ENCODE peak calls at places on chromosomes 6 and 20, in six cellular contexts. One of them, this sample, is unnamed.

GRCh38 chr6:37141291-37142046 is 28.5 kb upstream of the PIM1 start:
- DNase-seq in tibial nerve: no peak
- DNase-seq in HepG2: no peak
- DNase-seq in GM12892: no peak
- DNase-seq in right lobe of liver: peak
- DNase-seq in thyroid gland: no peak
- DNase-seq in this sample: peak

GRCh38 chr20:58209652-58210397 is 18.6 kb downstream of the ANKRD60 start:
- DNase-seq in tibial nerve: peak
- DNase-seq in HepG2: peak
- DNase-seq in GM12892: peak
- DNase-seq in right lobe of liver: peak
- DNase-seq in thyroid gland: peak
- DNase-seq in this sample: peak

GRCh38 chr6:158168054-158168303 is at the start of gene SERAC1:
- DNase-seq in tibial nerve: no peak
- DNase-seq in HepG2: no peak
- DNase-seq in GM12892: no peak
- DNase-seq in right lobe of liver: no peak
- DNase-seq in thyroid gland: no peak
- DNase-seq in this sample: no peak

GRCh38 chr20:41119593-41120561 is 17.5 kb upstream of the PLCG1 start:
- DNase-seq in tibial nerve: no peak
- DNase-seq in HepG2: peak
- DNase-seq in GM12892: no peak
- DNase-seq in right lobe of liver: no peak
- DNase-seq in thyroid gland: no peak
- DNase-seq in this sample: no peak

GRCh38 chr6:164042212-164042611 is 627.7 kb downstream of the QKI start:
- DNase-seq in tibial nerve: no peak
- DNase-seq in HepG2: no peak
- DNase-seq in GM12892: no peak
- DNase-seq in right lobe of liver: no peak
- DNase-seq in thyroid gland: no peak
- DNase-seq in this sample: no peak

GRCh38 chr20:36214684-36215256 is 21.5 kb upstream of the AAR2 start:
- DNase-seq in tibial nerve: no peak
- DNase-seq in HepG2: peak
- DNase-seq in GM12892: peak
- DNase-seq in right lobe of liver: no peak
- DNase-seq in thyroid gland: no peak
- DNase-seq in this sample: no peak

GRCh38 chr20:13392391-13392790 is 171.3 kb downstream of the ISM1 start:
- DNase-seq in tibial nerve: no peak
- DNase-seq in HepG2: no peak
- DNase-seq in GM12892: no peak
- DNase-seq in right lobe of liver: no peak
- DNase-seq in thyroid gland: no peak
- DNase-seq in this sample: no peak

GRCh38 chr6:31400467-31401289 is 2.7 kb upstream of the MICA start:
- DNase-seq in tibial nerve: peak
- DNase-seq in HepG2: peak
- DNase-seq in GM12892: no peak
- DNase-seq in right lobe of liver: peak
- DNase-seq in thyroid gland: peak
- DNase-seq in this sample: peak

GRCh38 chr20:51643390-51643789 is 100.9 kb upstream of the NFATC2 start:
- DNase-seq in tibial nerve: no peak
- DNase-seq in HepG2: no peak
- DNase-seq in GM12892: no peak
- DNase-seq in right lobe of liver: no peak
- DNase-seq in thyroid gland: no peak
- DNase-seq in this sample: no peak

GRCh38 chr6:42418739-42419138 is 33.0 kb downstream of the TRERF1 start:
- DNase-seq in tibial nerve: no peak
- DNase-seq in HepG2: no peak
- DNase-seq in GM12892: no peak
- DNase-seq in right lobe of liver: no peak
- DNase-seq in thyroid gland: no peak
- DNase-seq in this sample: no peak

GRCh38 chr6:126625019-126625418 is 285.1 kb downstream of the CENPW start:
- DNase-seq in tibial nerve: no peak
- DNase-seq in HepG2: no peak
- DNase-seq in GM12892: no peak
- DNase-seq in right lobe of liver: no peak
- DNase-seq in thyroid gland: no peak
- DNase-seq in this sample: no peak

GRCh38 chr6:162621246-162621645 is 106.3 kb downstream of the PRKN start:
- DNase-seq in tibial nerve: no peak
- DNase-seq in HepG2: peak
- DNase-seq in GM12892: no peak
- DNase-seq in right lobe of liver: peak
- DNase-seq in thyroid gland: no peak
- DNase-seq in this sample: peak

GRCh38 chr20:19758888-19759331 is 852 bp downstream of the RIN2 start:
- DNase-seq in tibial nerve: peak
- DNase-seq in HepG2: peak
- DNase-seq in GM12892: no peak
- DNase-seq in right lobe of liver: peak
- DNase-seq in thyroid gland: peak
- DNase-seq in this sample: peak

GRCh38 chr20:49534314-49534713 is 33.6 kb downstream of the PTGIS start:
- DNase-seq in tibial nerve: no peak
- DNase-seq in HepG2: peak
- DNase-seq in GM12892: peak
- DNase-seq in right lobe of liver: no peak
- DNase-seq in thyroid gland: peak
- DNase-seq in this sample: peak

GRCh38 chr6:69026243-69026642 is 391.2 kb downstream of the ADGRB3 start:
- DNase-seq in tibial nerve: no peak
- DNase-seq in HepG2: no peak
- DNase-seq in GM12892: no peak
- DNase-seq in right lobe of liver: no peak
- DNase-seq in thyroid gland: no peak
- DNase-seq in this sample: no peak

GRCh38 chr6:67640462-67640861 is 994.6 kb upstream of the ADGRB3 start:
- DNase-seq in tibial nerve: no peak
- DNase-seq in HepG2: no peak
- DNase-seq in GM12892: no peak
- DNase-seq in right lobe of liver: no peak
- DNase-seq in thyroid gland: no peak
- DNase-seq in this sample: no peak

GRCh38 chr20:32918296-32918695 is 59.6 kb downstream of the EFCAB8 start:
- DNase-seq in tibial nerve: no peak
- DNase-seq in HepG2: no peak
- DNase-seq in GM12892: no peak
- DNase-seq in right lobe of liver: no peak
- DNase-seq in thyroid gland: no peak
- DNase-seq in this sample: no peak

GRCh38 chr6:167448378-167448777 is 123.5 kb downstream of the TTLL2 start:
- DNase-seq in tibial nerve: no peak
- DNase-seq in HepG2: no peak
- DNase-seq in GM12892: no peak
- DNase-seq in right lobe of liver: no peak
- DNase-seq in thyroid gland: no peak
- DNase-seq in this sample: no peak

GRCh38 chr6:112480551-112480950 is 133.4 kb downstream of the RFPL4B start:
- DNase-seq in tibial nerve: no peak
- DNase-seq in HepG2: no peak
- DNase-seq in GM12892: no peak
- DNase-seq in right lobe of liver: no peak
- DNase-seq in thyroid gland: no peak
- DNase-seq in this sample: no peak

GRCh38 chr20:11261533-11262000 is 587.8 kb upstream of the JAG1 start:
- DNase-seq in tibial nerve: no peak
- DNase-seq in HepG2: no peak
- DNase-seq in GM12892: no peak
- DNase-seq in right lobe of liver: no peak
- DNase-seq in thyroid gland: no peak
- DNase-seq in this sample: no peak

GRCh38 chr20:39019805-39020325 is 57.7 kb downstream of the DHX35 start:
- DNase-seq in tibial nerve: no peak
- DNase-seq in HepG2: no peak
- DNase-seq in GM12892: no peak
- DNase-seq in right lobe of liver: no peak
- DNase-seq in thyroid gland: no peak
- DNase-seq in this sample: no peak

GRCh38 chr20:2260250-2260649 is 35.6 kb upstream of the TGM3 start:
- DNase-seq in tibial nerve: no peak
- DNase-seq in HepG2: no peak
- DNase-seq in GM12892: no peak
- DNase-seq in right lobe of liver: no peak
- DNase-seq in thyroid gland: peak
- DNase-seq in this sample: no peak

DNA sequence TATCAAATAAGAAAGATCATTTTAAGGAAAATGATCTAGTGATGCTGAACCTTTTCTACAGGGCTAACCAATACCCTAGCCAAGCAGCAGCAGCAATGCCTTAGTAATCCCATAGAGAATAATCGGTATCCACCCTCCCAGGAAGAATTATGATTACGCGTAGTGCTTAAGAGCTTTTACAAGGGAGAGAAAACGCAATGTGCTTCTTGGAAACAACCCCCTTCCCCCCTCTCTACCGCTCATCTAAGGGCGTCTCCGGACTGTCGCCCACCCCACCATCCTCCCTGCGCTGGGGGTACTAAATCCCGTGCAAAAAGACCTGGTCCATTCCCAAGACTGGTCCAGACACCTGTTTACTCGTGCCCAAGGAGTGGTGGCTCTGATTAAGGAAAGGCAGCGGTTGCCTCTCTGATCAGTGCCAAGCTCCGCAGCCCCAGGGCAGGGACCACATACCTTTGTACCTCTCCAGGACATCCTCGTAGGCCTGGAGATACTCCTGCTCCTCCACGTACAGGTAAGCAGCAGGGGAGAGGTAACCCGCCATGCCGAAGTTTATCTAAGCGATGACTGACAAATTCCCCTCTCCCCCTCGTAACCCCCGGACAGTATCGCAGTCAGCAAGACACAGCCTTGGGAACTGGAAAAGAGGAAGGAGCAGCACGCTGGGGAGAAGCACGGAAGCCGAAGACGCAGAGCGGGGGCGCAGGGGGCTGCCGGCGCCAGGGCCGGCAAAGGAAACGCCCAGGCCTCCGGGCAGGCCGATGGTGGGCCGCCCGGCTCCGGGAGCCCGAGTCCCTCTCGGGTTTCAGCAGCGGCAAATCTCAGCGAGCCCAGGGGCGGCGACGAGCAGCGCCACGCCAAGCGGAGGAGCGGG is 112.1 kb upstream of the BEND6 start:
- DNase-seq in tibial nerve: no peak
- DNase-seq in HepG2: no peak
- DNase-seq in GM12892: peak
- DNase-seq in right lobe of liver: peak
- DNase-seq in thyroid gland: peak
- DNase-seq in this sample: peak
- TF ChIP-seq POLR2A in tibial nerve: peak
- TF ChIP-seq POLR2A in HepG2: no peak
- TF ChIP-seq POLR2A in GM12892: no peak
- TF ChIP-seq POLR2A in right lobe of liver: no peak
- TF ChIP-seq POLR2A in thyroid gland: no peak
- TF ChIP-seq POLR2A in this sample: no peak

DNA sequence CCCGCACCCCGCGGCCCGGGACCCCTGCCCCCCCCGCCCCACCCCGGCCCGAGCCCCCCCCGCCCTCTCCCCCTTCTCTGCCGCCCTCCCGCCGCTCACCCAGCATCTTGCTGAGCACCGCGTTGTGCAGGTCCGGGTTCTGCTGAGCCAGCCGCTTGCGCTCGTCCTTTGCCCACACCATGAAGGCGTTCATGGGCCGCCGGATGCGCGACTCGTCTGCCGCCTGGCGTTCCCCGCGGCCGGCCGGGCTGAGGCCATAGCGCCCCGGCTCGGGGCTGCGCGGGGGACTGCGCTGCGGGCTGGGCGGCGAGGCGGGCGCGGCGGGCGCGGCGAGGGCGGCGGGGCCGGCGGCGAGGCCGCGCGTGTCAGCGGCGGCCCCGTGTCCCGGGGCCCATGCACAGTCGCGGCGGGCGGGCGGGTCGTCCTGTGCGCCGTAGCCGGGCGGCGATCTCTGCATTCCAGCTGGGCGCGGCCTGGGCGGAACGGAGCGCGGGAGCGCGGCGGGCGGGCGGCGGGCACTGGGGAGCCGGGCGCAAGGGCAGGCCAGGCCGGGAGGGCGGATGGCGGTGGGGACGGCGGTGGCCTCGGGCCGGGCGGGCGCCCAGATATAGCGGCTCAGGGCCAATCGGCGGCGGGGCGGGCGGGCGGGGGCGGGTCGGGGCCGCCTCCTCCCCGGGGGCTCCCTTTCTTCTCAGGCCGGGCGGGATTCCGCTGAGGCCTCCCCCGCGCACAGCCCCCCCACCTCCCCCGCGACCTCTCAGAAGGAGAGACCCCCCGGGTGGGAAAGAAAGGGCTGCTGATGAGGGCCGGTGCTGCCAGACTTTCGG is at the start of gene SOX18:
- DNase-seq in tibial nerve: no peak
- DNase-seq in HepG2: no peak
- DNase-seq in GM12892: no peak
- DNase-seq in right lobe of liver: peak
- DNase-seq in thyroid gland: no peak
- DNase-seq in this sample: no peak
- TF ChIP-seq POLR2A in tibial nerve: no peak
- TF ChIP-seq POLR2A in HepG2: peak
- TF ChIP-seq POLR2A in GM12892: no peak
- TF ChIP-seq POLR2A in right lobe of liver: no peak
- TF ChIP-seq POLR2A in thyroid gland: no peak
- TF ChIP-seq POLR2A in this sample: no peak

GRCh38 chr6:159693894-159694545 is 979 bp upstream of the SOD2 start:
- DNase-seq in tibial nerve: no peak
- DNase-seq in HepG2: peak
- DNase-seq in GM12892: no peak
- DNase-seq in right lobe of liver: peak
- DNase-seq in thyroid gland: peak
- DNase-seq in this sample: peak

GRCh38 chr6:159691963-159692287 is 1.1 kb downstream of the SOD2 start:
- DNase-seq in tibial nerve: no peak
- DNase-seq in HepG2: peak
- DNase-seq in GM12892: no peak
- DNase-seq in right lobe of liver: no peak
- DNase-seq in thyroid gland: peak
- DNase-seq in this sample: no peak

GRCh38 chr6:159692303-159693127 is 526 bp downstream of the SOD2 start:
- DNase-seq in tibial nerve: no peak
- DNase-seq in HepG2: peak
- DNase-seq in GM12892: peak
- DNase-seq in right lobe of liver: peak
- DNase-seq in thyroid gland: peak
- DNase-seq in this sample: peak

GRCh38 chr6:159691133-159691962 is 1.7 kb downstream of the SOD2 start:
- DNase-seq in tibial nerve: no peak
- DNase-seq in HepG2: peak
- DNase-seq in GM12892: no peak
- DNase-seq in right lobe of liver: no peak
- DNase-seq in thyroid gland: no peak
- DNase-seq in this sample: no peak

GRCh38 chr6:159693128-159693893 is at the start of gene SOD2:
- DNase-seq in tibial nerve: peak
- DNase-seq in HepG2: peak
- DNase-seq in GM12892: peak
- DNase-seq in right lobe of liver: peak
- DNase-seq in thyroid gland: peak
- DNase-seq in this sample: peak
- TF ChIP-seq POLR2A in tibial nerve: peak
- TF ChIP-seq POLR2A in HepG2: peak
- TF ChIP-seq POLR2A in GM12892: peak
- TF ChIP-seq POLR2A in right lobe of liver: peak
- TF ChIP-seq POLR2A in thyroid gland: peak
- TF ChIP-seq POLR2A in this sample: peak

GRCh38 chr20:461254-462198 is 807 bp downstream of the TBC1D20 start:
- DNase-seq in tibial nerve: peak
- DNase-seq in HepG2: no peak
- DNase-seq in GM12892: no peak
- DNase-seq in right lobe of liver: peak
- DNase-seq in thyroid gland: peak
- DNase-seq in this sample: peak
- TF ChIP-seq POLR2A in tibial nerve: no peak
- TF ChIP-seq POLR2A in HepG2: no peak
- TF ChIP-seq POLR2A in GM12892: no peak
- TF ChIP-seq POLR2A in right lobe of liver: no peak
- TF ChIP-seq POLR2A in thyroid gland: no peak
- TF ChIP-seq POLR2A in this sample: no peak

This sample was measured in uterus.